ENCODE peak calls at places on chromosomes 6 and 20, in four cellular contexts. One of them, this sample, is unnamed.

GRCh38 chr20:10671221-10671849 is 2.5 kb downstream of the JAG1 start:
- DNase-seq in RPMI7951: peak
- DNase-seq in ACHN: peak
- DNase-seq in GM10248: peak
- DNase-seq in this sample: peak

GRCh38 chr6:54282186-54282585 is 26.1 kb upstream of the TINAG start:
- DNase-seq in RPMI7951: peak
- DNase-seq in GM10248: no peak
- DNase-seq in ACHN: peak
- DNase-seq in this sample: peak

GRCh38 chr6:86331889-86332288 is 605.4 kb upstream of the HTR1E start:
- DNase-seq in ACHN: no peak
- DNase-seq in GM10248: no peak
- DNase-seq in RPMI7951: no peak
- DNase-seq in this sample: no peak

GRCh38 chr20:46065006-46065405 is 24.8 kb downstream of the NCOA5 start:
- DNase-seq in ACHN: no peak
- DNase-seq in GM10248: no peak
- DNase-seq in RPMI7951: no peak
- DNase-seq in this sample: no peak

GRCh38 chr20:43571310-43571709 is 12.5 kb downstream of the SGK2 start:
- DNase-seq in RPMI7951: no peak
- DNase-seq in ACHN: no peak
- DNase-seq in GM10248: peak
- DNase-seq in this sample: no peak

GRCh38 chr20:49984426-49985153 is 1.8 kb downstream of the SNAI1 start:
- DNase-seq in GM10248: no peak
- DNase-seq in ACHN: no peak
- DNase-seq in RPMI7951: no peak
- DNase-seq in this sample: no peak

GRCh38 chr20:52993091-52993490 is 20.9 kb downstream of the TSHZ2 start:
- DNase-seq in ACHN: no peak
- DNase-seq in GM10248: no peak
- DNase-seq in RPMI7951: no peak
- DNase-seq in this sample: no peak

GRCh38 chr20:53434662-53435061 is 159.0 kb downstream of the ZNF217 start:
- DNase-seq in GM10248: no peak
- DNase-seq in ACHN: no peak
- DNase-seq in RPMI7951: no peak
- DNase-seq in this sample: no peak

GRCh38 chr6:138106665-138107077 is 548 bp downstream of the PERP start:
- DNase-seq in RPMI7951: no peak
- DNase-seq in ACHN: no peak
- DNase-seq in GM10248: no peak
- DNase-seq in this sample: no peak

GRCh38 chr20:41524980-41525613 is 93.1 kb downstream of the CHD6 start:
- DNase-seq in GM10248: no peak
- DNase-seq in ACHN: no peak
- DNase-seq in RPMI7951: peak
- DNase-seq in this sample: peak

GRCh38 chr20:31707994-31708744 is 14.5 kb downstream of the BCL2L1 start:
- DNase-seq in RPMI7951: no peak
- DNase-seq in GM10248: no peak
- DNase-seq in ACHN: no peak
- DNase-seq in this sample: no peak

GRCh38 chr6:141618180-141618581 is 514.5 kb upstream of the GJE1 start:
- DNase-seq in GM10248: no peak
- DNase-seq in RPMI7951: no peak
- DNase-seq in ACHN: no peak
- DNase-seq in this sample: no peak

GRCh38 chr6:136095961-136096360 is 154.2 kb downstream of the MTFR2 start:
- DNase-seq in ACHN: no peak
- DNase-seq in GM10248: no peak
- DNase-seq in RPMI7951: no peak
- DNase-seq in this sample: no peak